ENCODE peak calls at places on chromosome 12, in eight cellular contexts. K, Z, Q, G, T, L, C and R are unnamed samples.

GRCh38 chr12:1199700-1200099 is 208.7 kb downstream of the ERC1 start:
- DNase-seq in K (no peak), Z (no peak), Q (no peak), G (no peak), T (no peak), L (no peak), C (no peak), R (no peak)

GRCh38 chr12:47844264-47845020 is 24.7 kb upstream of the HDAC7 start:
- DNase-seq in K (no peak), Z (no peak), Q (peak; percentile 24), G (no peak), T (no peak), L (peak; percentile 61), C (no peak), R (no peak)

GRCh38 chr12:57454566-57455373 is at the start of gene INHBE:
- DNase-seq in K (no peak), Z (no peak), Q (peak; percentile 82), G (no peak), T (peak; percentile 67), L (no peak), C (peak; percentile 98), R (no peak)

GRCh38 chr12:109785854-109786253 is 47.3 kb downstream of the TRPV4 start:
- DNase-seq in K (no peak), Z (no peak), Q (no peak), G (no peak), T (no peak), L (no peak), C (no peak), R (no peak)

GRCh38 chr12:112979281-112979680 is 962 bp downstream of the OAS2 start:
- DNase-seq in K (no peak), Z (no peak), Q (no peak), G (no peak), T (no peak), L (no peak), C (no peak), R (no peak)

GRCh38 chr12:104023710-104024109 is 26.3 kb downstream of the GLT8D2 start:
- DNase-seq in K (no peak), Z (no peak), Q (no peak), G (no peak), T (no peak), L (no peak), C (no peak), R (no peak)

GRCh38 chr12:25384038-25384953 is 133.6 kb upstream of the KRAS start:
- DNase-seq in K (no peak), Z (no peak), Q (no peak), G (no peak), T (no peak), L (no peak), C (no peak), R (no peak)

GRCh38 chr12:112112423-112113132 is 4.0 kb upstream of the NAA25 start:
- DNase-seq in K (peak; percentile 84), Z (no peak), Q (no peak), G (no peak), T (no peak), L (no peak), C (peak; percentile 33), R (no peak)

GRCh38 chr12:114878781-114879180 is 194.8 kb upstream of the TBX3 start:
- DNase-seq in K (no peak), Z (no peak), Q (no peak), G (no peak), T (no peak), L (no peak), C (no peak), R (no peak)

GRCh38 chr12:116136340-116136739 is 141.2 kb downstream of the MED13L start:
- DNase-seq in K (no peak), Z (no peak), Q (no peak), G (no peak), T (no peak), L (no peak), C (no peak), R (no peak)

GRCh38 chr12:94571556-94571955 is 78.8 kb downstream of the TMCC3 start:
- DNase-seq in K (peak; percentile 19), Z (no peak), Q (no peak), G (no peak), T (peak; percentile 18), L (no peak), C (peak; percentile 97), R (no peak)

GRCh38 chr12:71576546-71576945 is 87.1 kb downstream of the ZFC3H1 start:
- DNase-seq in K (no peak), Z (no peak), Q (no peak), G (no peak), T (no peak), L (no peak), C (no peak), R (no peak)